ENCODE peak calls at places on chromosomes 2 and 18, in five cellular contexts. P, E, T, O and D are unnamed samples.

GRCh38 chr2:143294068-143294467 is 164.8 kb downstream of the ARHGAP15 start:
- DNase-seq in E (no peak), P (no peak), O (no peak), T (no peak), D (no peak)

GRCh38 chr2:54692556-54692955 is 30.9 kb upstream of the EML6 start:
- DNase-seq in E (no peak), T (no peak), P (no peak), O (no peak), D (no peak)

GRCh38 chr2:216029416-216030129 is 16.2 kb upstream of the MREG start:
- DNase-seq in E (no peak), T (no peak), P (no peak), O (no peak), D (no peak)

GRCh38 chr2:132448771-132449170 is 32.2 kb downstream of the GPR39 start:
- DNase-seq in P (no peak), O (peak), E (peak), T (peak), D (no peak)

GRCh38 chr2:119517433-119517832 is 6.8 kb downstream of the SCTR start:
- DNase-seq in O (peak), P (peak), E (peak), T (peak), D (peak)

GRCh38 chr2:104863585-104864279 is 9.8 kb downstream of the POU3F3 start:
- DNase-seq in T (peak), O (no peak), P (no peak), E (peak), D (no peak)

GRCh38 chr2:173298536-173299097 is 56.1 kb upstream of the CDCA7 start:
- DNase-seq in O (peak), T (no peak), E (no peak), P (no peak), D (no peak)

GRCh38 chr2:128986026-128986720 is 667.5 kb upstream of the HS6ST1 start:
- DNase-seq in T (no peak), P (no peak), E (no peak), O (no peak), D (no peak)

GRCh38 chr2:177730792-177731191 is 338.2 kb downstream of the AGPS start:
- DNase-seq in O (no peak), P (no peak), E (no peak), T (no peak), D (no peak)

GRCh38 chr2:95315801-95316411 is 18.8 kb downstream of the KCNIP3 start:
- DNase-seq in T (no peak), O (no peak), P (no peak), E (no peak), D (no peak)

GRCh38 chr2:43318791-43319190 is 92.4 kb upstream of the ZFP36L2 start:
- DNase-seq in P (no peak), E (no peak), T (no peak), O (no peak), D (no peak)

GRCh38 chr2:105820691-105821090 is 76.0 kb downstream of the NCK2 start:
- DNase-seq in O (no peak), T (no peak), P (no peak), E (no peak), D (no peak)

GRCh38 chr18:34039194-34039593 is 185.5 kb downstream of the NOL4 start:
- DNase-seq in O (no peak), P (peak), T (no peak), E (no peak), D (no peak)

GRCh38 chr2:134934641-134935040 is 16.0 kb downstream of the CCNT2 start:
- DNase-seq in P (no peak), T (no peak), E (no peak), O (no peak), D (no peak)

GRCh38 chr2:218859556-218859993 is at the start of gene WNT6:
- DNase-seq in P (no peak), O (no peak), T (no peak), E (peak), D (no peak)

GRCh38 chr18:69586581-69586980 is 185.9 kb downstream of the DOK6 start:
- DNase-seq in E (no peak), P (no peak), T (no peak), O (no peak), D (no peak)

GRCh38 chr2:170368370-170368769 is 190.4 kb downstream of the MYO3B start:
- DNase-seq in P (no peak), O (no peak), E (no peak), T (no peak), D (no peak)

GRCh38 chr2:170365686-170366085 is 187.7 kb downstream of the MYO3B start:
- DNase-seq in T (no peak), O (no peak), E (no peak), P (no peak), D (no peak)

GRCh38 chr2:170371231-170371630 is 193.3 kb downstream of the MYO3B start:
- DNase-seq in P (no peak), O (no peak), T (no peak), E (no peak), D (no peak)

GRCh38 chr2:170369228-170369627 is 191.3 kb downstream of the MYO3B start:
- DNase-seq in O (no peak), E (no peak), P (no peak), T (no peak), D (no peak)

DNA sequence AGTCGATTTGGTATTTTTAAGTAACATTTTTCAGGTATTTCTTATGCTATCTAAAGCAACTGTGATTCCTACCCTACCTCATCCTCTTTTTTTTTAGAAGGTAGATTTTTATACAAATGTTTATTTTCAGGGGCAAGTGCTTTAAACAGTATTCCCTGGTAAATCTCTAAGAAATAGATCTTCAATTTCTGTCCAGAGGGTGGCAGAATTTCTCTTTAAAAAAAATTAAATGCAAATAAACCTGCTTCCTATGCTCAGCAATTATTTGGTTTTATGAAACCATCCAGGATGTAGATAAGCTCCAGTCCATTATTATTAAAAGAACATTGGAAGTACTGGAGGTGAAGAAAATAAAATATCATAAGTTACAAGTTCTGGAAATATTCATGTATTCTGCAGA is 191.9 kb downstream of the MYO3B start:
- DNase-seq in P (no peak), T (no peak), E (no peak), O (no peak), D (no peak)
- TF ChIP-seq CTCF in P (no peak), T (peak), E (peak), O (no peak), D (no peak)

DNA sequence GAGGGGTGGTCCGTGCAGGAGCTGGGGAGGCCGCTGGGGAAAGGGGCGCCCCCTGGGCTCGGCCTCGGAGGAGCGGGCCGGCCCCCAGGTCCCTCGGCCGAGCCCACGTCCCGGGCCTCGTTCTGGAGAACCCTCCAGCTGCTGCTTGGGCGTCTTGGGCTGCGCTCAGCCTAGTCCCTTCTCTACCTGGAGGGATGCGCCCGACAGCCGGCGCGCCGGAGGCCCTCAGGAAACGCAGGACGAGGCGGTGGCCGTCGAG is 293 bp upstream of the D2HGDH start:
- DNase-seq in T (no peak), P (no peak), O (no peak), E (no peak), D (no peak)
- TF ChIP-seq CTCF in T (no peak), P (no peak), O (no peak), E (peak), D (no peak)

DNA sequence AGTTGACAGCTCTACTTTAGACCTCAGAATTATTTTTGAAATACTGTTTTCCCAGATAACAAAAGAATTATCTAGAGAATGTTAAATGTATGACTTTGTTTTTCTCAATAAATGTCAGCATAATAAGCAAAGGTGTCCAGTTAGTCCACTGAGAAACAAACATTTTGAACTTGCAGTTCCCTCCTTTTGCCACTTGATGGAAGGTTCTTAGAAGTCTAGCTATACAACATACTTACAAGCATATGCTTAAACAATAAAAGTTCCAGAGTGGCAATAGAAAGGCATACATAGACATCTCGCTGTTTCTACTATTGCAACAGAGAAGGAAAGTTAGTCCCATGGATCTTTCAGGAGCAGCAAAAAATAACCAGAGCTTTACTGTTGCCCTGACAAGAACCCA is 11.8 kb downstream of the NDUFA10 start:
- DNase-seq in T (no peak), E (no peak), O (no peak), P (no peak), D (no peak)
- TF ChIP-seq CTCF in T (peak), E (peak), O (no peak), P (no peak), D (no peak)

GRCh38 chr2:196160101-196160500 is 11.3 kb downstream of the STK17B start:
- DNase-seq in E (no peak), O (peak), T (no peak), P (peak), D (no peak)

GRCh38 chr2:196160966-196161365 is 10.4 kb downstream of the STK17B start:
- DNase-seq in T (no peak), O (no peak), P (no peak), E (no peak), D (no peak)

GRCh38 chr2:196162586-196163180 is 8.7 kb downstream of the STK17B start:
- DNase-seq in E (no peak), P (no peak), T (no peak), O (no peak), D (no peak)

GRCh38 chr2:196165016-196165415 is 6.4 kb downstream of the STK17B start:
- DNase-seq in P (no peak), T (no peak), E (no peak), O (no peak), D (no peak)

GRCh38 chr2:196163285-196163684 is 8.1 kb downstream of the STK17B start:
- DNase-seq in T (no peak), P (no peak), O (no peak), E (no peak), D (no peak)
- TF ChIP-seq CTCF in T (peak), P (no peak), O (no peak), E (peak), D (no peak)

DNA sequence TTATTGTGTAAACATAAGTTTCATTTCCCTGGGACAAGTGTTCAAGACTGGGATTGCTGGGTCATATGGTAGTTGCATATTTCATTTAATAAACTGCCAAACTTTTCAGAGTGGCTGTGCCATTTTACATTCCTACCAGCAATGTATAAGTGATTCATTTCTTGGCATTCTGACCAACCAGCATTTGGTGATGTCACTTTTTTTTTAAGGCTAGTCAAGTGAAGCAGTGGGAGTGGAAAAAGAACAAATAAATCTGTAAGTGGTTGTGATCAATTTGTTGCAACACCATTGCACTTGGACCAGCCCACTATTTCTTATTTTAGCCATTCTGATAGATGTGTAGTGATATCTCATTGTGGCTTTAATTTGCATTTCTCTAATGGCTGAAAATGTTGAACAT is 5.1 kb upstream of the CHCHD5 start:
- DNase-seq in E (no peak), T (no peak), O (no peak), P (no peak), D (no peak)
- TF ChIP-seq CTCF in E (no peak), T (no peak), O (no peak), P (no peak), D (no peak)

DNA sequence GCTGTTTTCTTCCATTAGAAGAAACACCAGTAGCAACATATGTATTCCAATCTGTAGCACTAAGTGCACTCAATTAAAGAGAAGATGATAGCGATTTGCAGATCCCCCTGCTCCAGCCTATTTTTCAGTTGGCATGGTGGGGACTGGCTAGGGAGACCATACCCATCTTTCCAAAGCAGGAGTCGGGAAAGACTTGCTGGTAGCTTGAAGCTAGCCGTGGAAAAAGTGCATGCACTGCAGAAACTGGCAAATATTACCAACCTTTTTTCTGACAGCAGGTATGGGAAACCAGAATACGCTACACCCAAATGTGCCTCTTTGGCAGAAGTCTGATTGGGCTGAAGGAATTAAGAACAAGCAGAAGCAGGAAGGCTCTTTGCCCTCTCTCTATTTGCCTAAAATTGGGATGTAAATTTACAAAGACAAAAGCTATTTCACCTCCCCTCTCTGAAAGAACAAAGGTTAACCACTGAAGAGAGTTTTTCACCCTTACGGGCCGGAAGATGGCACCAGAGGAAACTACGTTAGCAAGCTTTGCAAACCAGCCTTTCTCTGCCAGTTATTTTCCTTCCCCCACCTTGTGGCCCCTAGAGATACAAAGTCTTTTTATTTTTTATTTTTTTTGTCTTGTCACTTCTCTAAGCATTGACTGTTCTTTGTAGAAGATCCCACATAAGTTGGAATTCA is 273.1 kb downstream of the DLGAP1 start:
- DNase-seq in E (peak), T (peak), O (no peak), P (no peak), D (no peak)
- TF ChIP-seq CTCF in E (peak), T (no peak), O (no peak), P (no peak), D (no peak)